ENCODE peak calls at places on chromosomes 13 and 19, in nine cellular contexts. Z is stimulated activated naive CD4-positive, alpha-beta T cell; N is T-helper 17 cell; X is mucosa of descending colon; E is amniotic stem cell; F is adrenal gland; L is amniotic epithelial cell; A is nucleus accumbens; G is T-helper 1 cell. W is an unnamed sample.

GRCh38 chr13:47233734-47234133 is 336.9 kb upstream of the HTR2A start:
- DNase-seq in N (no peak), Z (no peak), F (no peak), A (no peak), L (no peak), G (no peak), X (no peak), E (no peak), W (no peak)

GRCh38 chr19:28307460-28307859 is 905.5 kb downstream of the UQCRFS1 start:
- DNase-seq in F (no peak), L (no peak), X (no peak), Z (no peak), E (no peak), G (no peak), A (no peak), N (no peak), W (no peak)

GRCh38 chr19:45640849-45641273 is 1.7 kb upstream of the EML2 start:
- DNase-seq in A (no peak), G (no peak), N (no peak), L (no peak), Z (no peak), X (no peak), F (peak; percentile 56), E (no peak), W (no peak)

GRCh38 chr13:97367427-97367826 is 66.5 kb upstream of the RAP2A start:
- DNase-seq in Z (no peak), G (no peak), E (peak; percentile 66), F (no peak), A (peak; percentile 27), N (no peak), X (no peak), L (peak; percentile 91), W (peak; percentile 73)

GRCh38 chr13:22076658-22077057 is 405.8 kb downstream of the FGF9 start:
- DNase-seq in A (no peak), Z (no peak), F (no peak), L (no peak), X (no peak), G (no peak), N (no peak), E (no peak), W (no peak)

GRCh38 chr19:16671652-16672274 is 10.8 kb downstream of the TMEM38A start:
- DNase-seq in E (no peak), F (no peak), X (peak; percentile 66), A (no peak), G (no peak), L (no peak), N (no peak), Z (no peak), W (no peak)

GRCh38 chr19:1093811-1094553 is 1.2 kb downstream of the POLR2E start:
- DNase-seq in L (no peak), G (no peak), F (no peak), A (no peak), Z (no peak), X (no peak), N (no peak), E (no peak), W (no peak)

GRCh38 chr19:19642506-19643157 is 825 bp downstream of the GMIP start:
- DNase-seq in F (no peak), Z (no peak), L (no peak), N (no peak), G (no peak), E (no peak), A (no peak), X (no peak), W (no peak)

GRCh38 chr19:30073152-30074000 is 131.3 kb downstream of the URI1 start:
- DNase-seq in Z (no peak), A (no peak), N (no peak), G (no peak), L (no peak), F (no peak), E (no peak), X (no peak), W (no peak)

GRCh38 chr13:67574320-67575233 is 344.4 kb upstream of the PCDH9 start:
- DNase-seq in L (peak; percentile 86), A (no peak), G (no peak), X (no peak), F (no peak), Z (no peak), N (no peak), E (no peak), W (peak; percentile 85)

GRCh38 chr13:99051768-99052455 is 74.0 kb upstream of the DOCK9 start:
- DNase-seq in X (no peak), Z (no peak), N (no peak), L (no peak), F (no peak), E (no peak), G (no peak), A (no peak), W (no peak)

GRCh38 chr19:23699521-23699860 is 12.5 kb upstream of the ZNF675 start:
- DNase-seq in E (no peak), F (no peak), X (peak; percentile 4), L (no peak), A (no peak), Z (no peak), N (no peak), G (no peak), W (no peak)

W was measured in choroid plexus epithelial cell.